ENCODE peak calls at places on chromosomes 13 and 19, in five cellular contexts. One of them, this sample, is unnamed. For H3K4me1, the result is how much of the 10 kb centered on the place peaks cover.

GRCh38 chr19:40608957-40609356 is 7.8 kb downstream of the LTBP4 start:
- DNase-seq in neuronal stem cell: no peak
- DNase-seq in endothelial cell of umbilical vein: no peak
- DNase-seq in CD8-positive, alpha-beta memory T cell: no peak
- DNase-seq in effector memory CD4-positive, alpha-beta T cell: no peak
- DNase-seq in this sample: no peak

GRCh38 chr19:14516746-14517438 is 1.3 kb downstream of the DNAJB1 start:
- DNase-seq in CD8-positive, alpha-beta memory T cell: peak
- DNase-seq in endothelial cell of umbilical vein: peak
- DNase-seq in neuronal stem cell: no peak
- DNase-seq in effector memory CD4-positive, alpha-beta T cell: no peak
- DNase-seq in this sample: no peak

GRCh38 chr19:3664879-3665642 is 35.2 kb downstream of the PIP5K1C start:
- DNase-seq in endothelial cell of umbilical vein: no peak
- DNase-seq in CD8-positive, alpha-beta memory T cell: no peak
- DNase-seq in effector memory CD4-positive, alpha-beta T cell: no peak
- DNase-seq in neuronal stem cell: no peak
- DNase-seq in this sample: no peak

GRCh38 chr19:11191273-11191755 is 6.0 kb downstream of the KANK2 start:
- DNase-seq in effector memory CD4-positive, alpha-beta T cell: no peak
- DNase-seq in neuronal stem cell: no peak
- DNase-seq in endothelial cell of umbilical vein: peak
- DNase-seq in CD8-positive, alpha-beta memory T cell: no peak
- DNase-seq in this sample: peak

GRCh38 chr19:11577451-11578341 is at the start of gene ACP5:
- DNase-seq in effector memory CD4-positive, alpha-beta T cell: no peak
- DNase-seq in endothelial cell of umbilical vein: no peak
- DNase-seq in neuronal stem cell: no peak
- DNase-seq in CD8-positive, alpha-beta memory T cell: peak
- DNase-seq in this sample: no peak

GRCh38 chr19:29489182-29489951 is 36.4 kb upstream of the VSTM2B start:
- DNase-seq in CD8-positive, alpha-beta memory T cell: no peak
- DNase-seq in endothelial cell of umbilical vein: no peak
- DNase-seq in neuronal stem cell: no peak
- DNase-seq in effector memory CD4-positive, alpha-beta T cell: no peak
- DNase-seq in this sample: no peak

GRCh38 chr19:15422311-15423075 is 3.7 kb upstream of the AKAP8L start:
- DNase-seq in endothelial cell of umbilical vein: no peak
- DNase-seq in CD8-positive, alpha-beta memory T cell: no peak
- DNase-seq in effector memory CD4-positive, alpha-beta T cell: no peak
- DNase-seq in neuronal stem cell: no peak
- DNase-seq in this sample: no peak

GRCh38 chr13:85333511-85333910 is 465.7 kb downstream of the SLITRK6 start:
- DNase-seq in CD8-positive, alpha-beta memory T cell: no peak
- DNase-seq in effector memory CD4-positive, alpha-beta T cell: no peak
- DNase-seq in neuronal stem cell: no peak
- DNase-seq in endothelial cell of umbilical vein: no peak
- DNase-seq in this sample: no peak

GRCh38 chr13:106657104-106657503 is 89.2 kb upstream of the ARGLU1 start:
- DNase-seq in neuronal stem cell: no peak
- DNase-seq in effector memory CD4-positive, alpha-beta T cell: no peak
- DNase-seq in endothelial cell of umbilical vein: no peak
- DNase-seq in CD8-positive, alpha-beta memory T cell: no peak
- DNase-seq in this sample: no peak

GRCh38 chr13:36089130-36089529 is 42.1 kb downstream of the DCLK1 start:
- DNase-seq in CD8-positive, alpha-beta memory T cell: no peak
- DNase-seq in effector memory CD4-positive, alpha-beta T cell: no peak
- DNase-seq in endothelial cell of umbilical vein: no peak
- DNase-seq in neuronal stem cell: no peak
- DNase-seq in this sample: no peak

GRCh38 chr19:49290517-49290916 is 34.5 kb downstream of the SLC6A16 start:
- DNase-seq in CD8-positive, alpha-beta memory T cell: no peak
- DNase-seq in effector memory CD4-positive, alpha-beta T cell: no peak
- DNase-seq in neuronal stem cell: no peak
- DNase-seq in endothelial cell of umbilical vein: no peak
- DNase-seq in this sample: no peak

GRCh38 chr13:85698236-85698635 is 101.0 kb downstream of the SLITRK6 start:
- DNase-seq in neuronal stem cell: no peak
- DNase-seq in effector memory CD4-positive, alpha-beta T cell: no peak
- DNase-seq in CD8-positive, alpha-beta memory T cell: no peak
- DNase-seq in endothelial cell of umbilical vein: no peak
- DNase-seq in this sample: no peak

GRCh38 chr19:19067276-19068072 is 3.7 kb downstream of the SLC25A42 start:
- DNase-seq in effector memory CD4-positive, alpha-beta T cell: no peak
- DNase-seq in neuronal stem cell: no peak
- DNase-seq in CD8-positive, alpha-beta memory T cell: no peak
- DNase-seq in endothelial cell of umbilical vein: no peak
- DNase-seq in this sample: no peak

GRCh38 chr13:91346848-91347211 is 657 bp upstream of the MIR17HG start:
- DNase-seq in endothelial cell of umbilical vein: peak
- DNase-seq in effector memory CD4-positive, alpha-beta T cell: peak
- DNase-seq in neuronal stem cell: peak
- DNase-seq in CD8-positive, alpha-beta memory T cell: no peak
- DNase-seq in this sample: peak

GRCh38 chr19:49469828-49470614 is 4.0 kb upstream of the FLT3LG start:
- DNase-seq in neuronal stem cell: no peak
- DNase-seq in CD8-positive, alpha-beta memory T cell: peak
- DNase-seq in endothelial cell of umbilical vein: no peak
- DNase-seq in effector memory CD4-positive, alpha-beta T cell: peak
- DNase-seq in this sample: no peak

GRCh38 chr19:46812898-46813569 is 24.6 kb upstream of the SLC1A5 start:
- DNase-seq in CD8-positive, alpha-beta memory T cell: no peak
- DNase-seq in neuronal stem cell: no peak
- DNase-seq in effector memory CD4-positive, alpha-beta T cell: no peak
- DNase-seq in endothelial cell of umbilical vein: no peak
- DNase-seq in this sample: no peak

GRCh38 chr19:35787227-35787799 is 11.9 kb downstream of the ARHGAP33 start:
- DNase-seq in endothelial cell of umbilical vein: no peak
- DNase-seq in neuronal stem cell: no peak
- DNase-seq in effector memory CD4-positive, alpha-beta T cell: no peak
- DNase-seq in CD8-positive, alpha-beta memory T cell: no peak
- DNase-seq in this sample: no peak

GRCh38 chr19:15464394-15465385 is at the start of gene RASAL3:
- DNase-seq in effector memory CD4-positive, alpha-beta T cell: peak
- DNase-seq in CD8-positive, alpha-beta memory T cell: peak
- DNase-seq in neuronal stem cell: no peak
- DNase-seq in endothelial cell of umbilical vein: no peak
- DNase-seq in this sample: no peak

GRCh38 chr13:36841411-36841810 is 22.4 kb downstream of the RFXAP start:
- DNase-seq in CD8-positive, alpha-beta memory T cell: no peak
- DNase-seq in endothelial cell of umbilical vein: no peak
- DNase-seq in effector memory CD4-positive, alpha-beta T cell: no peak
- DNase-seq in neuronal stem cell: no peak
- DNase-seq in this sample: peak

GRCh38 chr19:56637976-56638555 is 4.9 kb upstream of the SMIM17 start:
- DNase-seq in effector memory CD4-positive, alpha-beta T cell: peak
- DNase-seq in CD8-positive, alpha-beta memory T cell: no peak
- DNase-seq in neuronal stem cell: peak
- DNase-seq in endothelial cell of umbilical vein: peak
- DNase-seq in this sample: peak

GRCh38 chr13:99750951-99751350 is 220.6 kb downstream of the ZIC5 start:
- DNase-seq in endothelial cell of umbilical vein: no peak
- DNase-seq in CD8-positive, alpha-beta memory T cell: no peak
- DNase-seq in neuronal stem cell: no peak
- DNase-seq in effector memory CD4-positive, alpha-beta T cell: no peak
- DNase-seq in this sample: no peak

DNA sequence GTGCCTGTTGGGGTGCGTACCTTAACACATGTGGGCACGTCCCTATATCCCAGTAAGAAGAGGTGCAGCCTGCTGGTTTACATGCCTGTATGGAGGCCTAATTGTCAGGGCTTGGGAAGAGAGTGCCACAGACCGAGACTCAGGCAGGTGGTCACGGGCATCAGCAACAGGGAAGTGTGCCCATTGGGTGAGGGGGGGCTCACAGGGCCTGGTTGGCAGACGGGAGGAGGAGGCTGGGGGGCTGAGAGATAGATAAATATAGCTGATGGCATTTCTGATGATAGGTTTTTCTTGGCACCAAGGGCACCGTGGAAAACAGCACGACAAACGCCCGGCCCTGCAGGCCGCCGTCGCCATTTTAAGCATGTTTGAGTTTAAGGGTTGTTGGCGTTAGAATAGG is 37.6 kb downstream of the NFIX start:
- DNase-seq in effector memory CD4-positive, alpha-beta T cell: no peak
- DNase-seq in endothelial cell of umbilical vein: no peak
- DNase-seq in neuronal stem cell: no peak
- DNase-seq in CD8-positive, alpha-beta memory T cell: no peak
- DNase-seq in this sample: no peak
- H3K4me1 ChIP-seq in effector memory CD4-positive, alpha-beta T cell: under half
- H3K4me1 ChIP-seq in endothelial cell of umbilical vein: under half
- H3K4me1 ChIP-seq in neuronal stem cell: under half
- H3K4me1 ChIP-seq in CD8-positive, alpha-beta memory T cell: under half
- H3K4me1 ChIP-seq in this sample: half or more

DNA sequence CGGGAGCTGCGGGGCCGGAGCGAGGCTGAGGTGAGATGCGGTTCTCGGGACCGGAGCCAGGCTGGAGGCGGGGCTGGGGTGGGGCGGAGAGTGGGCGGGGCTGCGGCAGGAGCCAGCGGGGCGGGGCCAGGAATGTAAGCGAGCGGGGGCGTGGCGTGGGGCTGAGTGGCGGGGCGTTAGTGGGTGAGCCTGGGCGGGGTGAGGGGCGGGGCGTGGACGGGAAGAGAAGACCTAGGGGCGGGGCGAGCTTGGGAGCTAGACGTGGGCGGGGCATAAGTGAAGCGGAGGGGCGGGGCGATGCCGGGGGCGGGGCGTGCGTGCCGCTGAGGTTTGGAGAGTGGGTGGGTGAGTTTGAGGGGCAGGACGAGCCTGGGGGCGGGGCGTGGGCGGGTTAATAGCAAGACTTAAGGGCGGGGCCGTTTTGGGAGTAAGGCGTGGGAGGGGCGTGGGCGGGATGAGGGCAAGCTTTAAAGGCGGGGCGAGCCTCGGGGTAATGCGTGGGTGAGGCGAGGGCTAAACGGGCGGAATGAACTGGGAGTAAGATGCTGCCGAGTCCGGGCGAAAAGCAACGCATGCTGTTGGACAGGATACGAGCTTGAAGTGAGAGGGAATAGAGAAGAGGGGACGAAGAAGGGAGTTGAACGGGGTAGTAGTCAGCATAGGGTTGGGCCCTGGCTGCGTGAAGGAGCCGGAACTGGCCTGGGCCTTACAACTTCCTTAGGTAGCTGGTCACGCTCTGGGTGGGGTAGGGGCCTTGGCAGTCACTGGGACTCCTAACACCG is 573 bp downstream of the SNAPC2 start:
- DNase-seq in neuronal stem cell: peak
- DNase-seq in endothelial cell of umbilical vein: peak
- DNase-seq in CD8-positive, alpha-beta memory T cell: peak
- DNase-seq in effector memory CD4-positive, alpha-beta T cell: peak
- DNase-seq in this sample: peak
- H3K4me1 ChIP-seq in neuronal stem cell: under half
- H3K4me1 ChIP-seq in endothelial cell of umbilical vein: under half
- H3K4me1 ChIP-seq in CD8-positive, alpha-beta memory T cell: under half
- H3K4me1 ChIP-seq in effector memory CD4-positive, alpha-beta T cell: half or more
- H3K4me1 ChIP-seq in this sample: under half

GRCh38 chr13:113821847-113822246 is 42.0 kb downstream of the GAS6 start:
- DNase-seq in effector memory CD4-positive, alpha-beta T cell: no peak
- DNase-seq in CD8-positive, alpha-beta memory T cell: no peak
- DNase-seq in endothelial cell of umbilical vein: no peak
- DNase-seq in neuronal stem cell: no peak
- DNase-seq in this sample: no peak
- H3K4me1 ChIP-seq in effector memory CD4-positive, alpha-beta T cell: under half
- H3K4me1 ChIP-seq in CD8-positive, alpha-beta memory T cell: under half
- H3K4me1 ChIP-seq in endothelial cell of umbilical vein: under half
- H3K4me1 ChIP-seq in neuronal stem cell: under half
- H3K4me1 ChIP-seq in this sample: under half

GRCh38 chr19:57802269-57802668 is 12.4 kb downstream of the ZNF552 start:
- DNase-seq in endothelial cell of umbilical vein: no peak
- DNase-seq in CD8-positive, alpha-beta memory T cell: no peak
- DNase-seq in effector memory CD4-positive, alpha-beta T cell: no peak
- DNase-seq in neuronal stem cell: no peak
- DNase-seq in this sample: no peak
- H3K4me1 ChIP-seq in endothelial cell of umbilical vein: under half
- H3K4me1 ChIP-seq in CD8-positive, alpha-beta memory T cell: under half
- H3K4me1 ChIP-seq in effector memory CD4-positive, alpha-beta T cell: under half
- H3K4me1 ChIP-seq in neuronal stem cell: under half
- H3K4me1 ChIP-seq in this sample: under half

This sample was measured in adipocyte.